ENCODE peak calls at places on chromosomes 7 and 10, in six cellular contexts. R is AG09309, I is K562, T is mucosa of descending colon, J is lower leg skin, M is AG10803. Q is an unnamed sample.

GRCh38 chr7:4951903-4952636 is 6.9 kb downstream of the MMD2 start:
- DNase-seq in M (peak; percentile 6), I (peak; percentile 40), T (no peak), R (no peak), J (no peak), Q (peak; percentile 78)

GRCh38 chr7:22093003-22093402 is 147.3 kb upstream of the CDCA7L start:
- DNase-seq in M (peak; percentile 73), I (no peak), T (no peak), J (no peak), R (no peak), Q (no peak)

GRCh38 chr10:63458177-63458576 is 7.6 kb downstream of the JMJD1C start:
- DNase-seq in I (no peak), R (no peak), J (no peak), M (no peak), T (no peak), Q (no peak)

GRCh38 chr10:115827180-115827579 is 445.8 kb downstream of the GFRA1 start:
- DNase-seq in R (peak; percentile 43), J (no peak), I (no peak), T (no peak), M (peak; percentile 95), Q (no peak)

GRCh38 chr7:140863867-140864266 is 60.9 kb downstream of the BRAF start:
- DNase-seq in I (no peak), J (no peak), M (no peak), T (no peak), R (no peak), Q (no peak)

GRCh38 chr10:47237316-47238260 is 62.4 kb upstream of the GDF10 start:
- DNase-seq in R (no peak), M (no peak), J (no peak), I (no peak), T (no peak), Q (no peak)

GRCh38 chr10:83212632-83213349 is 926.5 kb upstream of the GHITM start:
- DNase-seq in M (peak; percentile 72), J (no peak), I (no peak), T (no peak), R (peak; percentile 51), Q (no peak)

GRCh38 chr10:45399113-45399512 is 25.1 kb downstream of the ALOX5 start:
- DNase-seq in I (no peak), R (no peak), M (no peak), T (no peak), J (no peak), Q (no peak)

GRCh38 chr7:51187941-51188340 is 128.7 kb downstream of the COBL start:
- DNase-seq in T (no peak), J (no peak), I (peak; percentile 37), M (no peak), R (no peak), Q (no peak)

GRCh38 chr10:5582736-5583135 is 58.0 kb downstream of the CALML3 start:
- DNase-seq in J (no peak), M (no peak), T (no peak), I (peak; percentile 65), R (no peak), Q (no peak)

GRCh38 chr7:131147604-131148003 is 180.1 kb upstream of the MKLN1 start:
- DNase-seq in T (no peak), M (no peak), R (no peak), I (no peak), J (no peak), Q (no peak)

GRCh38 chr10:71981024-71981867 is 17.1 kb downstream of the CHST3 start:
- DNase-seq in I (no peak), R (no peak), T (no peak), M (peak; percentile 56), J (no peak), Q (peak; percentile 13)

GRCh38 chr10:114917927-114918672 is 19.9 kb upstream of the TRUB1 start:
- DNase-seq in J (no peak), M (no peak), T (no peak), I (no peak), R (no peak), Q (no peak)

GRCh38 chr10:90871279-90871760 is 454 bp upstream of the RPP30 start:
- DNase-seq in M (peak; percentile 55), J (no peak), I (peak; percentile 70), R (no peak), T (peak; percentile 40), Q (peak; percentile 54)

GRCh38 chr10:5766189-5766588 is 47.0 kb downstream of the GDI2 start:
- DNase-seq in T (no peak), I (no peak), M (no peak), J (no peak), R (no peak), Q (no peak)

GRCh38 chr10:47261121-47261520 is 38.9 kb upstream of the GDF10 start:
- DNase-seq in J (no peak), T (no peak), R (no peak), I (no peak), M (no peak), Q (peak; percentile 73)

GRCh38 chr7:111092406-111093160 is 1.7 kb downstream of the LRRN3 start:
- DNase-seq in T (no peak), R (no peak), J (no peak), I (no peak), M (no peak), Q (no peak)

GRCh38 chr7:39651262-39651661 is 27.9 kb downstream of the RALA start:
- DNase-seq in R (peak; percentile 28), M (peak; percentile 83), I (no peak), T (no peak), J (no peak), Q (no peak)

GRCh38 chr10:24824124-24824523 is 100.4 kb upstream of the ARHGAP21 start:
- DNase-seq in R (no peak), I (no peak), J (no peak), M (no peak), T (no peak), Q (no peak)

GRCh38 chr10:99172130-99172738 is 63.4 kb downstream of the HPSE2 start:
- DNase-seq in R (no peak), J (no peak), M (peak; percentile 58), T (peak; percentile 50), I (peak; percentile 46), Q (no peak)

GRCh38 chr10:53479365-53479764 is 706.8 kb upstream of the MBL2 start:
- DNase-seq in T (no peak), J (no peak), R (no peak), I (no peak), M (no peak), Q (no peak)

GRCh38 chr7:151241755-151242096 is 6.8 kb downstream of the SMARCD3 start:
- DNase-seq in I (no peak), J (no peak), T (no peak), R (no peak), M (no peak), Q (no peak)

GRCh38 chr7:477626-478220 is 41.9 kb downstream of the PDGFA start:
- DNase-seq in T (no peak), R (no peak), M (no peak), J (no peak), I (no peak), Q (no peak)

GRCh38 chr10:44195120-44196007 is 189.5 kb downstream of the CXCL12 start:
- DNase-seq in T (peak; percentile 55), I (no peak), R (peak; percentile 80), J (peak; percentile 47), M (peak; percentile 94), Q (no peak)

GRCh38 chr10:61992683-61993629 is 91.5 kb downstream of the ARID5B start:
- DNase-seq in M (peak; percentile 97), J (peak; percentile 87), R (peak; percentile 95), I (no peak), T (peak; percentile 62), Q (peak; percentile 27)

GRCh38 chr7:154744226-154744860 is 258.6 kb downstream of the PAXIP1 start:
- DNase-seq in I (peak; percentile 75), J (no peak), R (no peak), T (peak; percentile 63), M (no peak), Q (peak; percentile 69)

GRCh38 chr7:22663319-22663718 is 63.7 kb upstream of the IL6 start:
- DNase-seq in I (no peak), M (peak; percentile 81), R (peak; percentile 59), T (no peak), J (no peak), Q (no peak)

GRCh38 chr7:79778786-79779382 is 325.4 kb upstream of the MAGI2 start:
- DNase-seq in I (no peak), M (peak; percentile 95), T (no peak), J (no peak), R (peak; percentile 90), Q (no peak)

GRCh38 chr10:133534417-133534816 is 7.3 kb downstream of the CYP2E1 start:
- DNase-seq in M (no peak), R (no peak), J (no peak), I (no peak), T (no peak), Q (no peak)
- TF ChIP-seq CTCF in M (no peak), R (no peak), J (no peak), I (no peak), T (no peak), Q (no peak)

GRCh38 chr7:66114743-66115727 is at the start of gene CRCP:
- DNase-seq in J (peak; percentile 80), R (no peak), I (peak; percentile 95), T (peak; percentile 85), M (peak; percentile 69), Q (peak; percentile 92)
- TF ChIP-seq CTCF in J (no peak), R (peak; percentile 40), I (peak; percentile 53), T (no peak), M (peak; percentile 64), Q (peak; percentile 11)

DNA sequence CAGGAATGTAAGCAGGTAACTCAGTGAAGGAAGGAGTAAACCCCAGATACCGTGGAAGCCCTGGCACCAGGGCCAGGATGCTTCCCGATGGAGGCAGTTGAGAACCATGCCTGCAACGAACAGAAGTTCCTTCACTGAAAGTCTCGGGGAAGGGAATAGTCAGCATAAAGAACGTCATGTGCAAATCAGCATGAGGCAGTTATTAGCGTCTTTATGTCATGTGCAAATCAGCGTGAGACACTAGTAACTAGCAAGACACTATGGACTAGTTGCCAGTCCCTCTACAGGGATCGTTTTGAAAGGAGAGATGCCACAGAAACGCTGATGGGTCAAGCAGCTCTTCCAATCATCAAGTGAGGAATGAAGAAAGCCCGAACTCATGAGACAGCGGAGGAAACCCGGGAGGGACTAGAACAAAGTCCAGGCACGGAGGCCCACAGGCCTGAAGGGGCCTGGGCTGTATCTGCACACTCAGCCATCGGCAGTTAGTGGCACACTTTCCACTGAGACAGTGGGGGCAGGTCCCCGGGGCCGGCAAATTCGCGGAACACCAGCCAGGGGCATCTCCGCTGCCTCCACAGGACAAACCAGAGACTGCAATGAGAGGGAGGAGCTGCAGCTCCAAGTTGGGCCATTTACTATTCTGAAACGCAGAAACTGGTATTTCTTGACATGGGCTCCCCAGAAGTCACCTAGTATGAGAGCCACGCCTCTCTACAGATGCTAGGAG is 109.6 kb downstream of the SFMBT2 start:
- DNase-seq in T (no peak), M (no peak), I (peak; percentile 45), R (no peak), J (no peak), Q (no peak)
- TF ChIP-seq CTCF in T (no peak), M (no peak), I (peak; percentile 44), R (no peak), J (no peak), Q (no peak)

GRCh38 chr7:12610899-12611298 is 40.4 kb downstream of the SCIN start:
- DNase-seq in T (no peak), R (no peak), I (no peak), J (no peak), M (no peak), Q (no peak)
- TF ChIP-seq CTCF in T (no peak), R (no peak), I (no peak), J (no peak), M (no peak), Q (no peak)

GRCh38 chr7:112234147-112234546 is 27.7 kb downstream of the ZNF277 start:
- DNase-seq in I (no peak), J (no peak), T (no peak), M (no peak), R (no peak), Q (no peak)
- TF ChIP-seq CTCF in I (no peak), J (no peak), T (no peak), M (no peak), R (no peak), Q (no peak)

Q was measured in GM10248.